ENCODE peak calls at places on chromosome 5, in nine cellular contexts. Q is aorta, A is left ventricle myocardium inferior, L is heart right ventricle, T is IMR-90, R is H9, M is AG04450, N is keratinocyte, I is upper lobe of right lung. X is an unnamed sample.

GRCh38 chr5:166302189-166302588 is 1989.3 kb upstream of the WWC1 start:
- DNase-seq in Q (no peak), A (no peak), L (no peak), T (no peak), R (no peak), M (no peak), N (no peak), I (no peak), X (no peak)

GRCh38 chr5:90899014-90899604 is 340.5 kb downstream of the ADGRV1 start:
- DNase-seq in Q (no peak), A (no peak), L (no peak), T (no peak), R (no peak), M (no peak), N (no peak), I (no peak), X (no peak)

GRCh38 chr5:134114886-134115805 is 665 bp downstream of the TCF7 start:
- DNase-seq in Q (no peak), A (no peak), L (no peak), T (no peak), R (peak; percentile 89), M (no peak), N (no peak), I (peak; percentile 75), X (peak; percentile 39)

GRCh38 chr5:16797949-16798348 is 138.1 kb downstream of the MYO10 start:
- DNase-seq in Q (no peak), A (no peak), L (no peak), T (no peak), R (no peak), M (no peak), N (no peak), I (no peak), X (no peak)

GRCh38 chr5:68464424-68464823 is 248.9 kb downstream of the PIK3R1 start:
- DNase-seq in Q (no peak), A (no peak), L (no peak), T (peak; percentile 36), R (no peak), M (no peak), N (no peak), I (no peak), X (no peak)

GRCh38 chr5:75461679-75462078 is 49.8 kb downstream of the CERT1 start:
- DNase-seq in Q (no peak), A (no peak), L (no peak), T (peak; percentile 44), R (no peak), M (no peak), N (no peak), I (no peak), X (no peak)

GRCh38 chr5:163564321-163564924 is 59.0 kb downstream of the MAT2B start:
- DNase-seq in Q (no peak), A (no peak), L (peak; percentile 47), T (peak; percentile 69), R (peak; percentile 39), M (peak; percentile 24), N (peak; percentile 21), I (no peak), X (peak; percentile 33)

GRCh38 chr5:92927291-92927778 is 653.7 kb downstream of the NR2F1-AS1 start:
- DNase-seq in Q (no peak), A (no peak), L (no peak), T (no peak), R (no peak), M (no peak), N (no peak), I (no peak), X (no peak)

GRCh38 chr5:97412959-97413358 is 229.9 kb upstream of the RIOK2 start:
- DNase-seq in Q (no peak), A (no peak), L (no peak), T (no peak), R (no peak), M (no peak), N (no peak), I (no peak), X (no peak)

GRCh38 chr5:148397968-148398595 is 14.3 kb downstream of the FBXO38 start:
- DNase-seq in Q (no peak), A (no peak), L (no peak), T (no peak), R (peak; percentile 85), M (no peak), N (no peak), I (no peak), X (peak; percentile 61)

GRCh38 chr5:126776499-126777256 is at the start of gene LMNB1:
- DNase-seq in Q (peak; percentile 98), A (peak; percentile 94), L (peak; percentile 93), T (peak; percentile 94), R (peak; percentile 98), M (peak; percentile 84), N (no peak), I (peak; percentile 98), X (peak; percentile 86)

GRCh38 chr5:1134478-1134877 is 22.6 kb upstream of the SLC12A7 start:
- DNase-seq in Q (no peak), A (no peak), L (no peak), T (no peak), R (no peak), M (no peak), N (no peak), I (no peak), X (no peak)

GRCh38 chr5:133250527-133250926 is 198.7 kb downstream of the HSPA4 start:
- DNase-seq in Q (peak; percentile 9), A (no peak), L (no peak), T (no peak), R (no peak), M (no peak), N (no peak), I (no peak), X (no peak)

GRCh38 chr5:148011407-148012124 is 52.2 kb upstream of the SPINK5 start:
- DNase-seq in Q (no peak), A (no peak), L (no peak), T (peak; percentile 9), R (no peak), M (no peak), N (peak; percentile 71), I (no peak), X (no peak)

GRCh38 chr5:41408676-41409443 is 101.5 kb downstream of the PLCXD3 start:
- DNase-seq in Q (no peak), A (no peak), L (no peak), T (peak; percentile 74), R (no peak), M (no peak), N (no peak), I (no peak), X (no peak)

GRCh38 chr5:62354028-62354874 is 48.2 kb downstream of the KIF2A start:
- DNase-seq in Q (no peak), A (no peak), L (peak; percentile 17), T (peak; percentile 65), R (no peak), M (peak; percentile 11), N (no peak), I (no peak), X (no peak)

GRCh38 chr5:141878771-141879759 is 855 bp upstream of the PCDH1 start:
- DNase-seq in Q (peak; percentile 94), A (peak; percentile 86), L (peak; percentile 96), T (peak; percentile 80), R (peak; percentile 88), M (peak; percentile 46), N (peak; percentile 59), I (peak; percentile 89), X (peak; percentile 97)

GRCh38 chr5:136435951-136436544 is 70.7 kb upstream of the TRPC7 start:
- DNase-seq in Q (no peak), A (no peak), L (no peak), T (no peak), R (no peak), M (no peak), N (no peak), I (no peak), X (no peak)

GRCh38 chr5:114223866-114224265 is 138.0 kb upstream of the KCNN2 start:
- DNase-seq in Q (no peak), A (no peak), L (no peak), T (no peak), R (no peak), M (no peak), N (no peak), I (no peak), X (peak; percentile 29)

GRCh38 chr5:35557199-35557598 is 60.5 kb upstream of the SPEF2 start:
- DNase-seq in Q (no peak), A (no peak), L (no peak), T (no peak), R (no peak), M (no peak), N (no peak), I (no peak), X (no peak)

GRCh38 chr5:35557742-35558141 is 59.9 kb upstream of the SPEF2 start:
- DNase-seq in Q (no peak), A (no peak), L (no peak), T (no peak), R (no peak), M (no peak), N (no peak), I (no peak), X (no peak)
- H3K9me3 ChIP-seq in Q (peaks cover 8% of the 10 kb centered on the region), A (peaks cover 45% of the 10 kb centered on the region), L (peaks cover 19% of the 10 kb centered on the region), T (no peaks in the 10 kb centered on the region), R (peaks cover 12% of the 10 kb centered on the region), M (no peaks in the 10 kb centered on the region), N (no peaks in the 10 kb centered on the region), I (no peaks in the 10 kb centered on the region), X (no peaks in the 10 kb centered on the region)

GRCh38 chr5:154484393-154484944 is 6.4 kb upstream of the HAND1 start:
- DNase-seq in Q (no peak), A (no peak), L (no peak), T (no peak), R (no peak), M (no peak), N (no peak), I (no peak), X (no peak)
- H3K27me3 ChIP-seq in Q (peaks cover 2% of the 10 kb centered on the region), A (peaks cover 100% of the 10 kb centered on the region), L (peaks cover 100% of the 10 kb centered on the region), T (peaks cover 83% of the 10 kb centered on the region), R (peaks cover 83% of the 10 kb centered on the region), M (peaks cover 79% of the 10 kb centered on the region), N (peaks cover 86% of the 10 kb centered on the region), I (peaks cover 96% of the 10 kb centered on the region), X (peaks cover 82% of the 10 kb centered on the region)

GRCh38 chr5:179079165-179079987 is 19.2 kb downstream of the ZNF354C start:
- DNase-seq in Q (no peak), A (no peak), L (no peak), T (no peak), R (no peak), M (no peak), N (no peak), I (no peak), X (no peak)
- H3K9me3 ChIP-seq in Q (peaks cover 34% of the 10 kb centered on the region), A (peaks cover 100% of the 10 kb centered on the region), L (peaks cover 100% of the 10 kb centered on the region), T (peaks cover 72% of the 10 kb centered on the region), R (peaks cover 90% of the 10 kb centered on the region), M (peaks cover 44% of the 10 kb centered on the region), N (peaks cover 31% of the 10 kb centered on the region), I (peaks cover 93% of the 10 kb centered on the region), X (peaks cover 20% of the 10 kb centered on the region)

GRCh38 chr5:79576606-79577289 is 35.5 kb upstream of the TENT2 start:
- DNase-seq in Q (no peak), A (no peak), L (no peak), T (no peak), R (no peak), M (no peak), N (no peak), I (no peak), X (no peak)
- H3K27me3 ChIP-seq in Q (no peaks in the 10 kb centered on the region), A (peaks cover 11% of the 10 kb centered on the region), L (no peaks in the 10 kb centered on the region), T (no peaks in the 10 kb centered on the region), R (no peaks in the 10 kb centered on the region), M (peaks cover 6% of the 10 kb centered on the region), N (no peaks in the 10 kb centered on the region), I (no peaks in the 10 kb centered on the region), X (no peaks in the 10 kb centered on the region)

DNA sequence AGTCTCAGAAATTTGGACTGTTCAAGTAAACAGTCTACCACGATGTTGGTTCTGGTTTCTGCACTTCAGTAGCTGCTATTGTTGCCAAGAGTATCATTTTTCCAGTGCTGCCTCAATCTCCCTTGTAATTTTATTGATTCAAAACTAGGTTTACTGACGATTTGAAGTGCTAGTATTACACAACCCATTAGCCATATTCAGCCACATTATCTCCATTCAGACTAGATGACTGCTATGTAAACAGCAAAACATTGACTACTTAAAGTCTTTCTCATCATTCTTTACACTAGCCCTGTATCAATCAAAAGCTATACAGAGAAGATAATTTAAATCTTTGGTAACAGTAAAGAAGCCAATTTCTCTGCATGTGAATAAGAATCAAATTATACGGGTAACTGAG is 102.0 kb upstream of the TSLP start:
- DNase-seq in Q (no peak), A (no peak), L (no peak), T (no peak), R (no peak), M (no peak), N (no peak), I (no peak), X (no peak)
- H3K9me3 ChIP-seq in Q (no peaks in the 10 kb centered on the region), A (no peaks in the 10 kb centered on the region), L (no peaks in the 10 kb centered on the region), T (no peaks in the 10 kb centered on the region), R (no peaks in the 10 kb centered on the region), M (no peaks in the 10 kb centered on the region), N (no peaks in the 10 kb centered on the region), I (no peaks in the 10 kb centered on the region), X (no peaks in the 10 kb centered on the region)

X was measured in iPS DF 6.9.